ENCODE peak calls at places on chromosomes 6 and 20, in seven cellular contexts. O is fibroblast of lung, C is body of pancreas, J is hepatocyte, D is sigmoid colon, A is HCT116, L is neural progenitor cell. I is an unnamed sample.

GRCh38 chr6:149154137-149154900 is 163.2 kb upstream of the TAB2 start:
- DNase-seq in D (no peak), O (no peak), C (no peak), J (no peak), L (no peak), A (no peak), I (no peak)

GRCh38 chr6:82906951-82907350 is 158.7 kb downstream of the UBE3D start:
- DNase-seq in L (no peak), A (no peak), C (no peak), D (no peak), O (peak; percentile 85), J (peak; percentile 16), I (peak; percentile 23)

GRCh38 chr20:59948828-59949720 is 8.9 kb downstream of the FAM217B start:
- DNase-seq in C (no peak), D (no peak), A (peak; percentile 29), L (peak; percentile 62), O (peak; percentile 43), J (peak; percentile 69), I (peak; percentile 45)

GRCh38 chr6:139941826-139942225 is 567.4 kb upstream of the CITED2 start:
- DNase-seq in O (no peak), A (no peak), D (no peak), C (no peak), J (no peak), L (no peak), I (no peak)

GRCh38 chr20:50267041-50267865 is 76.6 kb downstream of the CEBPB start:
- DNase-seq in A (peak; percentile 67), D (peak; percentile 82), J (peak; percentile 44), C (peak; percentile 84), L (peak; percentile 47), O (peak; percentile 57), I (no peak)

GRCh38 chr20:12044969-12045368 is 127.3 kb downstream of the BTBD3 start:
- DNase-seq in D (no peak), A (no peak), J (no peak), L (no peak), C (no peak), O (no peak), I (no peak)

GRCh38 chr6:24223131-24223715 is 97.2 kb downstream of the NRSN1 start:
- DNase-seq in C (no peak), O (no peak), A (peak; percentile 12), L (no peak), D (no peak), J (no peak), I (no peak)

GRCh38 chr20:19944772-19945459 is 72.2 kb upstream of the NAA20 start:
- DNase-seq in A (no peak), O (peak; percentile 86), J (no peak), D (no peak), C (no peak), L (no peak), I (peak; percentile 61)

GRCh38 chr20:8854566-8854965 is 214.3 kb upstream of the PLCB4 start:
- DNase-seq in D (peak; percentile 84), J (no peak), O (peak; percentile 64), L (peak; percentile 10), A (no peak), C (peak; percentile 19), I (peak; percentile 58)

GRCh38 chr20:10739575-10739974 is 65.8 kb upstream of the JAG1 start:
- DNase-seq in A (no peak), O (no peak), C (peak; percentile 22), J (no peak), L (no peak), D (no peak), I (no peak)

GRCh38 chr20:64035066-64035932 is 683 bp upstream of the C20orf204 start:
- DNase-seq in J (no peak), A (no peak), O (no peak), D (peak; percentile 42), L (no peak), C (no peak), I (no peak)

GRCh38 chr6:53986165-53986720 is 125.0 kb upstream of the MLIP start:
- DNase-seq in D (no peak), J (peak; percentile 72), O (peak; percentile 63), C (peak; percentile 27), L (peak; percentile 60), A (peak; percentile 34), I (peak; percentile 76)

GRCh38 chr20:58580493-58580835 is 65.3 kb upstream of the APCDD1L start:
- DNase-seq in D (peak; percentile 40), O (no peak), L (no peak), J (no peak), C (no peak), A (no peak), I (no peak)

GRCh38 chr6:18978330-18979128 is 591.4 kb downstream of the RNF144B start:
- DNase-seq in D (no peak), O (peak; percentile 56), L (peak; percentile 63), C (peak; percentile 29), J (peak; percentile 68), A (no peak), I (peak; percentile 89)

GRCh38 chr6:160111812-160112211 is 9.8 kb upstream of the SLC22A1 start:
- DNase-seq in O (no peak), J (no peak), A (no peak), D (no peak), C (no peak), L (no peak), I (no peak)

GRCh38 chr6:40627316-40627715 is 40.2 kb upstream of the LRFN2 start:
- DNase-seq in O (no peak), A (no peak), C (no peak), J (no peak), L (no peak), D (no peak), I (no peak)

GRCh38 chr6:109237082-109237985 is 142.0 kb downstream of the CEP57L1 start:
- DNase-seq in O (no peak), J (no peak), D (no peak), L (no peak), A (no peak), C (no peak), I (no peak)

GRCh38 chr6:11999245-11999644 is 12.9 kb upstream of the HIVEP1 start:
- DNase-seq in L (no peak), A (no peak), C (no peak), O (peak; percentile 70), D (no peak), J (no peak), I (peak; percentile 35)

GRCh38 chr20:13800728-13801134 is 15.9 kb downstream of the NDUFAF5 start:
- DNase-seq in D (peak; percentile 96), J (peak; percentile 55), C (peak; percentile 94), O (peak; percentile 94), L (no peak), A (no peak), I (peak; percentile 69)

GRCh38 chr20:25623225-25623735 is 534 bp downstream of the NANP start:
- DNase-seq in D (peak; percentile 71), L (peak; percentile 41), J (peak; percentile 61), A (peak; percentile 0), C (peak; percentile 45), O (peak; percentile 31), I (peak; percentile 13)

GRCh38 chr20:25057234-25058050 is 497 bp downstream of the ACSS1 start:
- DNase-seq in A (no peak), J (peak; percentile 82), C (peak; percentile 80), D (peak; percentile 90), L (peak; percentile 71), O (peak; percentile 31), I (no peak)

GRCh38 chr20:12171927-12172581 is 254.4 kb downstream of the BTBD3 start:
- DNase-seq in O (peak; percentile 93), C (no peak), J (no peak), D (peak; percentile 67), L (no peak), A (no peak), I (peak; percentile 28)

GRCh38 chr6:90197854-90198496 is 98.7 kb downstream of the BACH2 start:
- DNase-seq in O (peak; percentile 94), D (peak; percentile 68), J (peak; percentile 39), C (peak; percentile 64), L (peak; percentile 17), A (no peak), I (no peak)

GRCh38 chr6:26207248-26207801 is 120.1 kb downstream of the HFE start:
- DNase-seq in J (no peak), C (no peak), A (no peak), O (no peak), L (no peak), D (no peak), I (no peak)
- H3K4me3 ChIP-seq in J (peak overlapping the region; percentile 56), C (no peak overlapping the region), A (no peak overlapping the region), O (no peak overlapping the region), L (peak overlapping the region; percentile 78), D (no peak overlapping the region), I (no peak overlapping the region)

GRCh38 chr6:154594474-154595198 is 84.2 kb upstream of the CNKSR3 start:
- DNase-seq in L (no peak), O (no peak), A (no peak), C (no peak), J (no peak), D (no peak), I (no peak)

GRCh38 chr6:154596701-154597100 is 86.2 kb upstream of the CNKSR3 start:
- DNase-seq in C (no peak), L (no peak), J (no peak), D (no peak), A (no peak), O (no peak), I (no peak)

GRCh38 chr6:154595997-154596396 is 85.5 kb upstream of the CNKSR3 start:
- DNase-seq in C (no peak), D (no peak), J (no peak), A (no peak), L (no peak), O (no peak), I (no peak)

GRCh38 chr6:154595538-154595937 is 85.1 kb upstream of the CNKSR3 start:
- DNase-seq in C (no peak), O (no peak), J (no peak), A (no peak), L (no peak), D (no peak), I (no peak)

DNA sequence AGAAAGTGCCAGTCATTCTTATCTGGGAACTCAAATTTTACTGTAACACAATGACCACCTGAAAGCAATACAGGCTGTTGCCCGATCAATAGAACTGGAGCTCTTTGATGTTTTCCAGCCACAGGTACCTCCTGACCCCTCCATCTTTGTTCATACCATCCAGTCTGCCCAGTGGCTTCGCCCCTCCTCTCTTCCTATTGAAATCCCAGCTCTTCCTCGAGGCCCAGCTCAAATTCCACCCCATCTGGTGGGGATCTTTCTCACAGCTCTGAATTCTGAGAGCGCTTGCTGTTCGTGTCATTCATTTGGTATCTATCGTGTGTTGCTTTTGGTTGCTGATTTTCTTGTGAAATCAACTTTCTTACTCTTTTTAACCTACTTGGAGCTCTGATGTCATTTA is 87.9 kb upstream of the CNKSR3 start:
- DNase-seq in D (no peak), A (no peak), J (no peak), C (no peak), L (peak; percentile 24), O (no peak), I (no peak)
- TF ChIP-seq CTCF in D (no peak), A (no peak), J (no peak), C (no peak), L (no peak), O (no peak), I (no peak)

GRCh38 chr6:114218421-114218820 is 124.4 kb downstream of the HS3ST5 start:
- DNase-seq in A (no peak), D (no peak), L (no peak), O (peak; percentile 7), J (no peak), C (no peak), I (no peak)
- H3K4me3 ChIP-seq in A (no peak overlapping the region), D (no peak overlapping the region), L (no peak overlapping the region), O (no peak overlapping the region), J (no peak overlapping the region), C (no peak overlapping the region), I (no peak overlapping the region)

DNA sequence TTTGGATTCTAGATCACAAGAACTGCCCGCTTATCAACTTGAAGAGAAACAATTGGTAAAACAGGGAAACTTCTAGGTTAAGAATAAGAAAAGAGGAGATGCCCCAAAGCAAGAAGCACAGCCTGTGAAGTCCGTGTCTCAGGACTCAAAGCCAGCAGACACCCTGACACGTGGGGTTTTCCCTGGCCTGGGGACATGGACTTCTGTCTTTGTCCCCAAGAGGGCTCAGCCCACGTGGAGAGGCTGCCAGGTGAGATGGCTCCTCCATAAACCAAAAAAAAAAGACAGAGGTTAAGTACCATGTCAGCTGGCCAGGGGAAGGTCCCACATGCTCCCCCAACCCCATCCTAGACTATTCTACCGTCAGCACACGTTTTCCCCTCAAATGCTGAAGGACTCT is 9.9 kb downstream of the SERPINB6 start:
- DNase-seq in C (no peak), O (no peak), A (no peak), L (no peak), D (no peak), J (no peak), I (no peak)
- TF ChIP-seq CTCF in C (no peak), O (no peak), A (no peak), L (no peak), D (no peak), J (no peak), I (no peak)

I was measured in brain microvascular endothelial cell.